ENCODE peak calls at places on chromosomes 1 and 21, in ten cellular contexts. H is T follicular helper cell, X is astrocyte of the spinal cord, Q is NCI-H446, P is WTC11, C is endothelial cell of umbilical vein, A is ovary, N is T-helper 17 cell, U is LoVo, I is fibroblast of lung. K is an unnamed sample.

GRCh38 chr1:119594386-119594785 is 53.7 kb downstream of the ZNF697 start:
- DNase-seq in H (no peak), X (peak; percentile 39), Q (no peak), P (no peak), C (no peak), A (no peak), N (no peak), U (no peak), I (no peak), K (no peak)

GRCh38 chr1:180150982-180151381 is 3.7 kb upstream of the QSOX1 start:
- DNase-seq in H (no peak), X (no peak), Q (peak; percentile 70), P (no peak), C (no peak), A (no peak), N (no peak), U (no peak), I (peak; percentile 52), K (no peak)

GRCh38 chr1:234539666-234540403 is 60.9 kb upstream of the TARBP1 start:
- DNase-seq in H (no peak), X (no peak), Q (no peak), P (no peak), C (no peak), A (no peak), N (no peak), U (no peak), I (no peak), K (no peak)

GRCh38 chr1:71667224-71667623 is 586.4 kb upstream of the ZRANB2 start:
- DNase-seq in H (no peak), X (peak; percentile 22), Q (peak; percentile 58), P (no peak), C (no peak), A (no peak), N (no peak), U (no peak), I (peak; percentile 66), K (peak; percentile 16)

GRCh38 chr1:36203554-36204346 is 20.5 kb upstream of the THRAP3 start:
- DNase-seq in H (no peak), X (peak; percentile 26), Q (peak; percentile 80), P (no peak), C (no peak), A (peak; percentile 44), N (no peak), U (no peak), I (peak; percentile 79), K (peak; percentile 79)

GRCh38 chr1:5478961-5479360 is 513.3 kb downstream of the NPHP4 start:
- DNase-seq in H (no peak), X (no peak), Q (no peak), P (no peak), C (no peak), A (no peak), N (no peak), U (no peak), I (no peak), K (no peak)

GRCh38 chr1:41557751-41558455 is 73.4 kb upstream of the EDN2 start:
- DNase-seq in H (no peak), X (no peak), Q (no peak), P (no peak), C (no peak), A (no peak), N (no peak), U (no peak), I (no peak), K (no peak)

GRCh38 chr21:43608225-43608624 is 51.1 kb downstream of the HSF2BP start:
- DNase-seq in H (no peak), X (peak; percentile 91), Q (no peak), P (no peak), C (no peak), A (no peak), N (no peak), U (no peak), I (peak; percentile 87), K (no peak)

GRCh38 chr1:23224721-23225648 is 7.7 kb upstream of the HTR1D start:
- DNase-seq in H (no peak), X (peak; percentile 17), Q (no peak), P (no peak), C (peak; percentile 78), A (no peak), N (no peak), U (peak; percentile 83), I (peak; percentile 39), K (no peak)

GRCh38 chr1:43405876-43406234 is 16.2 kb downstream of the SZT2 start:
- DNase-seq in H (no peak), X (no peak), Q (no peak), P (no peak), C (no peak), A (no peak), N (no peak), U (no peak), I (no peak), K (no peak)

GRCh38 chr1:21645550-21645949 is 23.6 kb downstream of the RAP1GAP start:
- DNase-seq in H (no peak), X (no peak), Q (no peak), P (no peak), C (no peak), A (no peak), N (no peak), U (no peak), I (no peak), K (peak; percentile 61)

GRCh38 chr1:245588250-245588649 is 433.5 kb downstream of the KIF26B start:
- DNase-seq in H (no peak), X (no peak), Q (no peak), P (no peak), C (no peak), A (no peak), N (no peak), U (no peak), I (no peak), K (no peak)

GRCh38 chr1:76240321-76240720 is 165.8 kb downstream of the ST6GALNAC3 start:
- DNase-seq in H (no peak), X (no peak), Q (no peak), P (no peak), C (no peak), A (no peak), N (no peak), U (no peak), I (no peak), K (peak; percentile 38)

GRCh38 chr1:156151093-156151688 is 2.2 kb upstream of the SEMA4A start:
- DNase-seq in H (no peak), X (no peak), Q (no peak), P (no peak), C (no peak), A (no peak), N (no peak), U (no peak), I (peak; percentile 60), K (no peak)